ENCODE peak calls at places on chromosomes 4 and X, in nine cellular contexts. U, V, E, Q, P, W, H, B and K are unnamed samples.

GRCh38 chr4:124948976-124949597 is 236.6 kb upstream of the ANKRD50 start:
- DNase-seq in U (no peak), V (peak; percentile 65), E (no peak), Q (no peak), P (peak; percentile 6), W (no peak), H (no peak), B (no peak), K (no peak)

GRCh38 chrX:142068365-142068764 is 136.7 kb downstream of the MAGEC2 start:
- DNase-seq in U (no peak), V (no peak), E (no peak), Q (no peak), P (no peak), W (no peak), H (no peak), B (no peak), K (no peak)

GRCh38 chr4:182808673-182809416 is 108.3 kb downstream of the DCTD start:
- DNase-seq in U (no peak), V (peak; percentile 24), E (peak; percentile 67), Q (no peak), P (no peak), W (peak; percentile 77), H (no peak), B (peak; percentile 25), K (no peak)

GRCh38 chrX:150694738-150695410 is 1.7 kb downstream of the MTMR1 start:
- DNase-seq in U (no peak), V (no peak), E (peak; percentile 58), Q (no peak), P (no peak), W (no peak), H (no peak), B (peak; percentile 31), K (no peak)

GRCh38 chr4:42328978-42329377 is 68.3 kb upstream of the SHISA3 start:
- DNase-seq in U (no peak), V (no peak), E (no peak), Q (no peak), P (no peak), W (no peak), H (no peak), B (no peak), K (no peak)

GRCh38 chr4:163540448-163540847 is 46.0 kb downstream of the TMA16 start:
- DNase-seq in U (no peak), V (no peak), E (no peak), Q (no peak), P (no peak), W (no peak), H (no peak), B (no peak), K (no peak)

GRCh38 chr4:182746876-182747275 is 170.3 kb downstream of the DCTD start:
- DNase-seq in U (no peak), V (no peak), E (no peak), Q (no peak), P (no peak), W (no peak), H (no peak), B (no peak), K (no peak)

GRCh38 chr4:107966903-107967302 is 22.8 kb upstream of the HADH start:
- DNase-seq in U (no peak), V (no peak), E (no peak), Q (peak; percentile 62), P (no peak), W (no peak), H (no peak), B (no peak), K (no peak)

GRCh38 chr4:37157403-37158167 is 87.0 kb upstream of the NWD2 start:
- DNase-seq in U (no peak), V (no peak), E (no peak), Q (peak; percentile 14), P (no peak), W (no peak), H (no peak), B (no peak), K (no peak)

GRCh38 chr4:8726344-8726851 is 133.8 kb downstream of the CPZ start:
- DNase-seq in U (peak; percentile 56), V (no peak), E (no peak), Q (no peak), P (no peak), W (no peak), H (no peak), B (no peak), K (no peak)

GRCh38 chr4:5971077-5971447 is 47.2 kb downstream of the C4orf50 start:
- DNase-seq in U (peak; percentile 54), V (no peak), E (no peak), Q (peak; percentile 40), P (no peak), W (no peak), H (no peak), B (no peak), K (no peak)

GRCh38 chr4:2791518-2792395 is 1.1 kb upstream of the SH3BP2 start:
- DNase-seq in U (peak; percentile 64), V (no peak), E (no peak), Q (no peak), P (no peak), W (no peak), H (no peak), B (no peak), K (no peak)

GRCh38 chrX:74458738-74459137 is 37.4 kb downstream of the SLC16A2 start:
- DNase-seq in U (no peak), V (peak; percentile 77), E (no peak), Q (no peak), P (peak; percentile 37), W (no peak), H (peak; percentile 70), B (no peak), K (peak; percentile 18)

GRCh38 chrX:116031331-116031730 is 139.2 kb upstream of the AGTR2 start:
- DNase-seq in U (no peak), V (no peak), E (no peak), Q (no peak), P (no peak), W (no peak), H (no peak), B (no peak), K (no peak)

GRCh38 chr4:133148690-133149363 is at the start of gene PCDH10:
- DNase-seq in U (peak; percentile 94), V (peak; percentile 87), E (peak; percentile 78), Q (peak; percentile 91), P (peak; percentile 89), W (peak; percentile 60), H (peak; percentile 99), B (no peak), K (no peak)

GRCh38 chr4:164949448-164950118 is 27.9 kb downstream of the TRIM61 start:
- DNase-seq in U (no peak), V (no peak), E (no peak), Q (no peak), P (no peak), W (no peak), H (peak; percentile 1), B (no peak), K (no peak)

GRCh38 chr4:38675167-38676121 is 11.4 kb downstream of the KLF3 start:
- DNase-seq in U (peak; percentile 88), V (peak; percentile 88), E (peak; percentile 73), Q (peak; percentile 72), P (peak; percentile 73), W (no peak), H (peak; percentile 95), B (peak; percentile 73), K (peak; percentile 60)

GRCh38 chr4:78602334-78602733 is 50.8 kb downstream of the ANXA3 start:
- DNase-seq in U (no peak), V (no peak), E (no peak), Q (no peak), P (no peak), W (no peak), H (no peak), B (no peak), K (no peak)

GRCh38 chr4:126718161-126718560 is 914.6 kb upstream of the INTU start:
- DNase-seq in U (no peak), V (peak; percentile 32), E (no peak), Q (peak; percentile 47), P (no peak), W (no peak), H (no peak), B (no peak), K (no peak)